ENCODE peak calls at places on chromosome 21, in eight cellular contexts. H is adrenal gland, J is activated B cell treated with CpG ODN at 0.5 μM for 24 hours, B is SK-N-SH, F is brain microvascular endothelial cell, P is fibroblast of the aortic adventitia, U is AG09319, W is glutamatergic neuron. A is an unnamed sample.

GRCh38 chr21:28333455-28334108 is 659.1 kb downstream of the LTN1 start:
- DNase-seq in H (no peak), J (no peak), B (no peak), F (no peak), P (peak), U (peak), W (no peak), A (no peak)

GRCh38 chr21:39083377-39084008 is 99.8 kb downstream of the PSMG1 start:
- DNase-seq in H (no peak), J (no peak), B (no peak), F (no peak), P (peak), U (peak), W (no peak), A (no peak)

GRCh38 chr21:29233611-29234540 is 64.8 kb upstream of the BACH1 start:
- DNase-seq in H (no peak), J (no peak), B (no peak), F (no peak), P (no peak), U (no peak), W (no peak), A (no peak)

GRCh38 chr21:38289697-38290096 is 32.9 kb downstream of the KCNJ15 start:
- DNase-seq in H (peak), J (no peak), B (no peak), F (peak), P (peak), U (peak), W (no peak), A (no peak)

GRCh38 chr21:44304846-44305245 is 5.0 kb downstream of the PFKL start:
- DNase-seq in H (peak), J (peak), B (peak), F (peak), P (peak), U (no peak), W (peak), A (peak)

GRCh38 chr21:38807987-38808386 is 2.3 kb downstream of the ETS2 start:
- DNase-seq in H (no peak), J (no peak), B (no peak), F (no peak), P (no peak), U (no peak), W (peak), A (no peak)

GRCh38 chr21:45317401-45318145 is 29.9 kb upstream of the POFUT2 start:
- DNase-seq in H (no peak), J (no peak), B (no peak), F (no peak), P (peak), U (peak), W (no peak), A (no peak)

GRCh38 chr21:38817371-38818335 is 11.9 kb downstream of the ETS2 start:
- DNase-seq in H (peak), J (no peak), B (no peak), F (peak), P (peak), U (no peak), W (no peak), A (no peak)

GRCh38 chr21:25688284-25689035 is 46.2 kb downstream of the ATP5PF start:
- DNase-seq in H (no peak), J (no peak), B (no peak), F (no peak), P (no peak), U (no peak), W (no peak), A (no peak)

GRCh38 chr21:45164124-45164511 is 89.7 kb downstream of the ADARB1 start:
- DNase-seq in H (no peak), J (no peak), B (no peak), F (no peak), P (no peak), U (no peak), W (no peak), A (no peak)

GRCh38 chr21:39316062-39316461 is 2.6 kb upstream of the BRWD1 start:
- DNase-seq in H (no peak), J (no peak), B (no peak), F (no peak), P (no peak), U (no peak), W (no peak), A (no peak)

GRCh38 chr21:15701845-15702244 is 27.9 kb upstream of the USP25 start:
- DNase-seq in H (no peak), J (no peak), B (no peak), F (no peak), P (no peak), U (no peak), W (no peak), A (no peak)

GRCh38 chr21:44699502-44700001 is 2.6 kb downstream of the KRTAP10-12 start:
- DNase-seq in H (no peak), J (no peak), B (peak), F (no peak), P (no peak), U (no peak), W (no peak), A (no peak)

GRCh38 chr21:38925923-38926322 is 120.2 kb downstream of the ETS2 start:
- DNase-seq in H (peak), J (no peak), B (no peak), F (peak), P (peak), U (peak), W (no peak), A (no peak)

GRCh38 chr21:30463713-30464112 is 16.5 kb downstream of the KRTAP19-1 start:
- DNase-seq in H (no peak), J (no peak), B (peak), F (no peak), P (no peak), U (no peak), W (no peak), A (no peak)
- TF ChIP-seq CTCF in H (peak), J (no peak), B (peak), F (peak), P (no peak), U (no peak), W (peak), A (peak)

GRCh38 chr21:42852925-42853570 is 26.3 kb downstream of the WDR4 start:
- DNase-seq in H (no peak), J (no peak), B (no peak), F (no peak), P (no peak), U (no peak), W (no peak), A (no peak)

GRCh38 chr21:42854246-42855010 is 24.9 kb downstream of the WDR4 start:
- DNase-seq in H (no peak), J (no peak), B (no peak), F (no peak), P (no peak), U (no peak), W (no peak), A (no peak)

GRCh38 chr21:42855143-42855936 is 24.0 kb downstream of the WDR4 start:
- DNase-seq in H (no peak), J (no peak), B (no peak), F (no peak), P (no peak), U (no peak), W (no peak), A (no peak)

GRCh38 chr21:42851812-42852665 is 27.3 kb downstream of the WDR4 start:
- DNase-seq in H (no peak), J (no peak), B (no peak), F (no peak), P (no peak), U (no peak), W (no peak), A (no peak)

GRCh38 chr21:42853621-42854020 is 25.7 kb downstream of the WDR4 start:
- DNase-seq in H (no peak), J (no peak), B (no peak), F (no peak), P (no peak), U (no peak), W (no peak), A (no peak)
- TF ChIP-seq CTCF in H (no peak), J (no peak), B (no peak), F (no peak), P (no peak), U (no peak), W (no peak), A (no peak)

DNA sequence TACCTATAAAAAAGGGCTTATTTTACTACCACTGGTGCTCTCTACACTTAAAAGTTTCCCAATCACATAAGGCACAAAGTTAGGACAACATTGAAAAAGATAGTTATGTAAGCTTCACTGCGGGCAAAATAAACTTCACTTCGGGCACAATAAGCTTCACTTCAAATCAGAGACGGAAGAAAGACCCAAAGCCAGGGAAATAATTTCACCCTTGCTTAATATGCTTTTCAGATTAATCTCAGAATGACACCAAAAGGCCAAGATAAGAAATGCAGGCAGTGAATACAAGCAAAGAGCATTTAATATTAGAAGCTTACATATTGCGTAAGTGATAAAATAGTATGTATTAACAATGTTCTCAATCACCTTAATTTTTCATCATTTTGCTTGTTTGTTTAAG is 444.2 kb downstream of the SETD4 start:
- DNase-seq in H (no peak), J (no peak), B (no peak), F (peak), P (peak), U (peak), W (no peak), A (no peak)
- TF ChIP-seq CTCF in H (peak), J (no peak), B (peak), F (peak), P (peak), U (peak), W (no peak), A (no peak)

GRCh38 chr21:32383812-32384211 is 9.0 kb downstream of the URB1 start:
- DNase-seq in H (no peak), J (no peak), B (no peak), F (no peak), P (no peak), U (no peak), W (no peak), A (no peak)
- TF ChIP-seq CTCF in H (no peak), J (no peak), B (peak), F (no peak), P (no peak), U (no peak), W (no peak), A (no peak)

GRCh38 chr21:36999131-36999898 is 7.2 kb upstream of the RIPPLY3 start:
- DNase-seq in H (no peak), J (no peak), B (no peak), F (no peak), P (no peak), U (no peak), W (no peak), A (no peak)

GRCh38 chr21:37005548-37006242 is 807 bp upstream of the RIPPLY3 start:
- DNase-seq in H (no peak), J (no peak), B (no peak), F (no peak), P (no peak), U (no peak), W (peak), A (no peak)

GRCh38 chr21:36994501-36995189 is 11.9 kb upstream of the RIPPLY3 start:
- DNase-seq in H (no peak), J (no peak), B (no peak), F (no peak), P (no peak), U (no peak), W (no peak), A (no peak)

GRCh38 chr21:37001446-37001845 is 5.1 kb upstream of the RIPPLY3 start:
- DNase-seq in H (no peak), J (no peak), B (no peak), F (no peak), P (no peak), U (no peak), W (no peak), A (no peak)

DNA sequence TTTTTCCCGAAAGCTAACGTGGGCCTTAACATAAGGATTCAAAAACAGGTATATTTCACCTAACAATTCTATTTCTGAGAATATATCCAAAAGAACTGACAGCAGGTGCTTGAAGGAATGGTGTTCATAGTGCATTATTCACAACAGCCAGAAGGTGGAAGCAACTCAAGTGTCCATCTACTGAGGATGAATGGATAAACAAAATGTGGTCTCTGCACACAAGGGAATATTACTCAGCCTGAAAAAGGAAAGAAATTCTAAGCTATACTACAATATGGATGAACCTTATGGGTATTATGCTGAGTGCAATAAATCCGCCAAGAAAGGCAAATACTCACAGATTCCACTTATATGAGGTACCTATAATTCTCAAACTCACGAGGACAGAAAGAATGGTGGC is 6.1 kb upstream of the RIPPLY3 start:
- DNase-seq in H (no peak), J (no peak), B (no peak), F (no peak), P (no peak), U (no peak), W (no peak), A (no peak)
- TF ChIP-seq CTCF in H (no peak), J (no peak), B (peak), F (no peak), P (no peak), U (no peak), W (no peak), A (peak)

GRCh38 chr21:41130883-41131282 is 37.1 kb upstream of the BACE2 start:
- DNase-seq in H (no peak), J (no peak), B (no peak), F (no peak), P (no peak), U (no peak), W (no peak), A (no peak)

GRCh38 chr21:41135715-41136114 is 32.2 kb upstream of the BACE2 start:
- DNase-seq in H (no peak), J (no peak), B (no peak), F (no peak), P (no peak), U (no peak), W (no peak), A (no peak)

GRCh38 chr21:41136286-41136685 is 31.7 kb upstream of the BACE2 start:
- DNase-seq in H (no peak), J (no peak), B (no peak), F (no peak), P (no peak), U (no peak), W (no peak), A (no peak)

GRCh38 chr21:41137401-41137800 is 30.6 kb upstream of the BACE2 start:
- DNase-seq in H (no peak), J (no peak), B (no peak), F (no peak), P (no peak), U (no peak), W (no peak), A (no peak)

DNA sequence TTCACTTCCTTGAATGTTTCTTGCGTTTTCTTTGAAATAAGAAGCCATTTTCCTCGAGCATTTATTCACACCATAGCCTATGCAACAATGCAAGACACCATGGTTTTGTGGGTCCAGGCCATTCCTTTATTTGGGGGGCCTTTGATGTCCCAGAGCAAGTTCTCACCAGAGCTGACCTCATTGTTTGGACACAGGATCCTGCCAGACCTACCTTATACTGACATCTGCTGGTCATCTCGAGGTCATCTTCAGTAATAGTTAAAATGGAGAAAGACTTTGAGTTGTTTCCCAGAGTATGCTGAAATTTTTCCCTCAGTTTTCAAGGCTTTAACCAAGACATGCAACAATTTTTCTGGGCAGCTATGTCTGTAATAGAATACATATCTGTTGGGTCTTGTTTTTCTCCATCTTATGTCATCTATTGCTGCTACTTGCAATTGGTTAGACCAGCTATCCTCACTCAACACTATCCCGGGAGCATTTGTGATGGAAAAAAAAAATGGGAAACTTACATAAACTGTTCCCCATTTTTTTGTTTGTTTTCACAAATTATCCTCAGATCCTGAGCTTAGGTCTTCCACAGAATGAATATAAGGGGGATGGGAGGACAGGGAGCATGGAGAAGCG is 34.0 kb upstream of the BACE2 start:
- DNase-seq in H (peak), J (no peak), B (peak), F (peak), P (peak), U (no peak), W (no peak), A (no peak)
- TF ChIP-seq CTCF in H (peak), J (no peak), B (peak), F (peak), P (peak), U (peak), W (peak), A (peak)

GRCh38 chr21:17759546-17760178 is 59.5 kb downstream of the C21orf91 start:
- DNase-seq in H (no peak), J (no peak), B (no peak), F (no peak), P (no peak), U (no peak), W (no peak), A (no peak)

GRCh38 chr21:17758703-17759102 is 60.5 kb downstream of the C21orf91 start:
- DNase-seq in H (no peak), J (no peak), B (no peak), F (no peak), P (no peak), U (no peak), W (no peak), A (no peak)

GRCh38 chr21:17769049-17769845 is 49.9 kb downstream of the C21orf91 start:
- DNase-seq in H (no peak), J (no peak), B (no peak), F (no peak), P (no peak), U (no peak), W (no peak), A (no peak)

GRCh38 chr21:17765207-17765606 is 53.9 kb downstream of the C21orf91 start:
- DNase-seq in H (no peak), J (no peak), B (no peak), F (no peak), P (no peak), U (no peak), W (no peak), A (no peak)

DNA sequence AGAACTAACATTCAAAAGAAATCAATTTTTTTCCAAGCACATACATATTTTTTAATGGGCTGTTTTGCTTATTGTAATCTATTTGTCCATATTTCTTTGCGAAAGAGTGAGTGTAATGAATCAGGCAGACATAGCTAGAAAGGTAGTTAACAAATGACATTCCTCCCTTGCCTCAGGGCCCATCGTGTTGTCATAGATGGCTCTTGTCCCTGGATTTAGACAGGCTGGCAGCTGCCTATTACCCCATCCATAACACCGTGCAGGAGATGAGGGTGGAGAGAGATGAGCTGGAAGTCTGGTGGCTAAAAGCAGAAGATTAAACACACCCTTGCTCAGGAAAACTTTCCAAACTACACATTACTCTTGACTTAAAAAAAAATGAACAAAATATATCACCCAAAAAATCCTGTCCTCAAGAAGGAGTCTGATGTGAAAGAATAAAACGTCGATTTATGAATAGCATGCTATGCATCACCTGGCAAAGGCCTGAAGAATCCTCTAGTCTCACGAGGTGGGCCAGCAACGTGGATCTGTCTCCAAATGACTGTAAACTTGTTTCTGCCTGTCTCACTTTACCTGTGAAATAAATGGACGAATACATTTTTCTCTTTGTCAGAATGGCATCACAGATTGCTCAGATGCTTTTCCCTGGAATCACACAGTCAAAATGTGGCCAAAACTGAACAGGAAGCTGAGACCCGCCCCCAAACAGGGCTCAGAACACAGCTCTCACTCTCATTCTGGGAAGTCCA is 55.7 kb downstream of the C21orf91 start:
- DNase-seq in H (no peak), J (no peak), B (no peak), F (no peak), P (no peak), U (no peak), W (no peak), A (no peak)
- TF ChIP-seq CTCF in H (no peak), J (no peak), B (no peak), F (no peak), P (no peak), U (no peak), W (no peak), A (no peak)

GRCh38 chr21:42835611-42836401 is 43.5 kb downstream of the WDR4 start:
- DNase-seq in H (no peak), J (peak), B (no peak), F (no peak), P (no peak), U (no peak), W (no peak), A (no peak)

GRCh38 chr21:42833859-42834729 is 45.2 kb downstream of the WDR4 start:
- DNase-seq in H (no peak), J (peak), B (peak), F (no peak), P (no peak), U (no peak), W (no peak), A (no peak)

GRCh38 chr21:42835211-42835610 is 44.1 kb downstream of the WDR4 start:
- DNase-seq in H (no peak), J (no peak), B (no peak), F (no peak), P (no peak), U (no peak), W (no peak), A (no peak)

GRCh38 chr21:42834730-42835191 is 44.6 kb downstream of the WDR4 start:
- DNase-seq in H (no peak), J (no peak), B (peak), F (no peak), P (no peak), U (no peak), W (no peak), A (no peak)

GRCh38 chr21:42833439-42833815 is 45.9 kb downstream of the WDR4 start:
- DNase-seq in H (peak), J (no peak), B (peak), F (no peak), P (no peak), U (no peak), W (no peak), A (no peak)
- TF ChIP-seq CTCF in H (no peak), J (no peak), B (peak), F (peak), P (peak), U (no peak), W (no peak), A (no peak)

GRCh38 chr21:41358193-41359166 is 3.3 kb upstream of the MX2 start:
- DNase-seq in H (no peak), J (no peak), B (no peak), F (no peak), P (no peak), U (no peak), W (no peak), A (no peak)

GRCh38 chr21:41361786-41362604 is at the start of gene MX2:
- DNase-seq in H (peak), J (peak), B (no peak), F (peak), P (peak), U (peak), W (no peak), A (no peak)

GRCh38 chr21:41361053-41361785 is 608 bp upstream of the MX2 start:
- DNase-seq in H (no peak), J (no peak), B (no peak), F (no peak), P (no peak), U (no peak), W (no peak), A (no peak)

GRCh38 chr21:41359289-41359688 is 2.5 kb upstream of the MX2 start:
- DNase-seq in H (no peak), J (no peak), B (no peak), F (no peak), P (no peak), U (no peak), W (no peak), A (no peak)

GRCh38 chr21:41360072-41360821 is 1.6 kb upstream of the MX2 start:
- DNase-seq in H (no peak), J (no peak), B (no peak), F (no peak), P (peak), U (no peak), W (no peak), A (no peak)
- TF ChIP-seq CTCF in H (no peak), J (no peak), B (no peak), F (peak), P (no peak), U (peak), W (no peak), A (no peak)